ENCODE peak calls at places on chromosome 16, in five cellular contexts. X is IMR-90, S is GM12878, D is GM12865, O is neural crest cell. Q is an unnamed sample.

GRCh38 chr16:81486555-81487061 is 42.0 kb downstream of the CMIP start:
- DNase-seq in S (no peak), X (peak; percentile 28), D (no peak), O (no peak), Q (no peak)

GRCh38 chr16:31219154-31219741 is 2.3 kb upstream of the PYDC1 start:
- DNase-seq in O (no peak), S (no peak), X (no peak), D (no peak), Q (peak; percentile 6)

GRCh38 chr16:78195868-78196267 is 96.4 kb downstream of the WWOX start:
- DNase-seq in X (no peak), D (no peak), S (no peak), O (no peak), Q (no peak)

GRCh38 chr16:16041196-16041892 is 91.9 kb downstream of the ABCC1 start:
- DNase-seq in O (no peak), S (no peak), X (no peak), D (no peak), Q (no peak)

GRCh38 chr16:69410285-69410990 is 14.0 kb upstream of the CYB5B start:
- DNase-seq in S (no peak), O (no peak), D (no peak), X (peak; percentile 83), Q (no peak)

GRCh38 chr16:70151941-70152509 is 21.6 kb upstream of the CLEC18C start:
- DNase-seq in S (no peak), D (no peak), O (no peak), X (no peak), Q (peak; percentile 7)

GRCh38 chr16:84686702-84687298 is 13.0 kb upstream of the USP10 start:
- DNase-seq in D (peak; percentile 46), X (no peak), S (no peak), O (no peak), Q (peak; percentile 6)

GRCh38 chr16:10078541-10078949 is 103.7 kb downstream of the GRIN2A start:
- DNase-seq in X (no peak), S (no peak), O (peak; percentile 2), D (no peak), Q (no peak)

GRCh38 chr16:89918453-89919347 is at the start of gene MC1R:
- DNase-seq in O (peak; percentile 59), D (peak; percentile 58), X (peak; percentile 21), S (no peak), Q (peak; percentile 74)

GRCh38 chr16:73890524-73891500 is 405.8 kb upstream of the PSMD7 start:
- DNase-seq in D (peak; percentile 6), S (no peak), X (peak; percentile 4), O (peak; percentile 5), Q (no peak)

GRCh38 chr16:20774703-20775362 is 11.0 kb downstream of the ACSM3 start:
- DNase-seq in X (peak; percentile 53), D (peak; percentile 80), S (peak; percentile 9), O (peak; percentile 58), Q (peak; percentile 49)

GRCh38 chr16:67173808-67174705 is 3.7 kb downstream of the NOL3 start:
- DNase-seq in O (peak; percentile 65), S (no peak), D (peak; percentile 73), X (peak; percentile 76), Q (peak; percentile 80)

GRCh38 chr16:22008215-22009142 is 568 bp downstream of the MOSMO start:
- DNase-seq in S (no peak), D (no peak), O (peak; percentile 36), X (no peak), Q (no peak)

DNA sequence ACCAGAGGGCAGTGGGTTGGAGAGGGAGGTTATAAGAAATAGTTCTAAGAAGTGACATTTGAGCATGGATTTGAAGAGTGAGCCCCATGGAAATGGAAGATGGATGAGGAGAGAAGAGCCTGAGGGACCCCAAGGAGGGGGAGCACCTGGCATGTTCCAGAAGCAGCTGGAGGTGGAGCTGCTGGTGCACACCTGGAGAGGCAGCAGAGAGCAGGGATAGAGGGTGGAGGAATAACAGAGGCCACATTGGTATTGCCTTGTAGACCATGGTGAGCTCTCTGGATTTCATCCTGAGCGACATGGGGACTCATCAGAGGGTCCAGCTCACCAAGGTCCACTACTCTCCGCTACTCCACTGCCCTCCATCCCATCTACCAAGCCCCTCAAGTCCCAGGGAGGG is 22.3 kb upstream of the KDM8 start:
- DNase-seq in D (no peak), S (no peak), X (no peak), O (no peak), Q (no peak)
- TF ChIP-seq CTCF in D (peak; percentile 26), S (peak; percentile 35), X (no peak), O (no peak), Q (no peak)

GRCh38 chr16:57479422-57480126 is 6.7 kb downstream of the DOK4 start:
- DNase-seq in D (no peak), O (no peak), S (no peak), X (peak; percentile 54), Q (no peak)
- TF ChIP-seq CTCF in D (no peak), O (no peak), S (no peak), X (no peak), Q (no peak)

GRCh38 chr16:53865492-53865863 is 161.5 kb downstream of the FTO start:
- DNase-seq in O (no peak), D (peak; percentile 28), S (peak; percentile 32), X (no peak), Q (peak; percentile 22)
- TF ChIP-seq CTCF in O (no peak), D (no peak), S (no peak), X (no peak), Q (no peak)

GRCh38 chr16:59339871-59340270 is 605.8 kb upstream of the GOT2 start:
- DNase-seq in X (no peak), S (no peak), O (no peak), D (no peak), Q (no peak)

GRCh38 chr16:59342669-59343068 is 608.6 kb upstream of the GOT2 start:
- DNase-seq in S (no peak), O (no peak), X (no peak), D (no peak), Q (no peak)

DNA sequence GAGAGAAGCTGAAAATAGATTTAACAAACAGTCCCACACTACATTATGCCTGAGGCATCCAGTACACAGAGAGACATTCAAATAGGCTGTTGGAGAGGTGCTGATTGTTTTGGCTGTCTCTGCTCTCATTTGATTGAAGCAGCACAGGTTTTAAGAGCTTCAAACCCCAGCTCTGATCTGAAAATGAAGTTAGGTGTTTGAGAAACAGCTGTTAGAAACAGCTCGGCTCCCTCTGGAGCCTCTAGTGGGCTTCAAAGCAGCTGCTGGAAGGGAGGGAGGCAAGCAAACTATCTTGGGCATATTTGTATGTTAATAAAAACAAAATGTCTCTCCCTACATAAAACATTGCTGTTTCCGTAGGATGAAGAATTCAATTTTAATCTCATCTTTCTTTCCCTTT is 607.3 kb upstream of the GOT2 start:
- DNase-seq in S (no peak), D (no peak), X (no peak), O (no peak), Q (no peak)
- TF ChIP-seq CTCF in S (no peak), D (no peak), X (no peak), O (peak; percentile 22), Q (no peak)

GRCh38 chr16:88059701-88060386 is 108.6 kb downstream of the BANP start:
- DNase-seq in X (no peak), O (no peak), S (no peak), D (no peak), Q (no peak)

GRCh38 chr16:88062341-88062861 is 111.2 kb downstream of the BANP start:
- DNase-seq in D (no peak), O (no peak), S (no peak), X (peak; percentile 78), Q (no peak)

GRCh38 chr16:88061346-88062110 is 110.3 kb downstream of the BANP start:
- DNase-seq in X (no peak), D (no peak), S (no peak), O (no peak), Q (no peak)

GRCh38 chr16:88058817-88059216 is 107.6 kb downstream of the BANP start:
- DNase-seq in S (no peak), O (no peak), X (no peak), D (no peak), Q (no peak)

DNA sequence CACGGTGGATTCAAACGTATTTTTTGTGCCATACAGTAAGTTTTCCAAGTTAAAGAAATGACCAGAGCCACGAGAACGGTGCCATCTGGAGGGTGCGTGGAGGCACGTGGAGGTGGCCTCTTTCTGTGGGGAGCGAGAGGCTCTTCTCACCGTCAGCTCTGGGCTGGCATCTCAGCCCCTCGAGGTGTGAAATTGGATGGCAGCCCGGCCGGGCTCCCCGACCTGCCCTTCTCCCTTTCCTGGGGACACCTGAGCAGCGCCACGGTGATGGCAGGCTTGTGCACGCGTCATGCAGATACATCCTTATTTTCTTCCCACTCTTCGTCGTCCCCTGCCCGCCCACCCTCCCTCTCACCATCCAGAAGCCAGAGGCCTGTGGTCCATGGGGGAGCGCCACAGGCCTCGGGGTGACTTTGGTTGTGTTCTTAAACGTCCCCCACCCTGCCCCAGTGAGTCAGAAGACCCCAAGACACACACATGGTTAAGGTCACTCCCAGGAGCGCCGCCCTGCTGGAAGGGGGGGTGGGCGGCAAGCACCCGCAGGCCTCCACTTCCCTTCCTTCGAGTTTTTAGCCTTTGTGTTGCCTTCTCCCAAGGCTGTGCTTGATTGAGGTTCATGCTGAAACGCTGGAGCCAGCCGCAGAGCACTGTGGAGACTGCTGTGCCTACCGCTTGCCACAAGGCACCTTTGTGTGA is 109.4 kb downstream of the BANP start:
- DNase-seq in X (no peak), D (no peak), S (no peak), O (no peak), Q (no peak)
- TF ChIP-seq CTCF in X (no peak), D (no peak), S (no peak), O (no peak), Q (no peak)

GRCh38 chr16:17970816-17971291 is 365.7 kb downstream of the NPIPA8 start:
- DNase-seq in X (no peak), D (no peak), S (no peak), O (no peak), Q (no peak)
- TF ChIP-seq CTCF in X (no peak), D (no peak), S (peak; percentile 1), O (peak; percentile 34), Q (no peak)

GRCh38 chr16:11946433-11946832 is 4.6 kb upstream of the NPIPB2 start:
- DNase-seq in S (no peak), O (no peak), X (no peak), D (no peak), Q (no peak)

GRCh38 chr16:11948819-11949218 is 7.0 kb upstream of the NPIPB2 start:
- DNase-seq in D (no peak), O (no peak), S (no peak), X (no peak), Q (no peak)

DNA sequence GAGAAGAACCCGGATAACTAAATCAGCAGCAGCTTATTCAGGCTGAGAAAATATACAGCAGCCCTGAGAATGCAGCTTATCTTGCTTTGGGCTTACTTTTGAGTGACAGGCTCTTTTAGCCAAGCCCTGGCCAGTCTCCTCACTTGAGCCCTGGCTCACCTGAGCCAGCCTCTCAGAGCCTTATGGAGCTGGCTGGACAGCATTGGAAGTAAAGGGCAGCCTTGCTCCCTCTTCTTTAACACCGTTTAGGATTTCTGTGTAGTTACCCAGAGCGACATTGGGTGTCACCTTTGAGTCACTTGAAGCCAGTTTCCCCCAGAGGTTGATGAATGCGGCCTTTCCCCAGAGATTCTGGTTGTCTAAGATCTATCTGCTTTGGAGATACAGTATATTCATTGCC is 7.7 kb upstream of the NPIPB2 start:
- DNase-seq in D (peak; percentile 82), X (peak; percentile 47), O (peak; percentile 8), S (no peak), Q (peak; percentile 77)
- TF ChIP-seq CTCF in D (peak; percentile 73), X (peak; percentile 57), O (peak; percentile 64), S (peak; percentile 82), Q (peak; percentile 66)

GRCh38 chr16:66152841-66153525 is 213.5 kb upstream of the CDH5 start:
- DNase-seq in O (no peak), D (peak; percentile 18), X (peak; percentile 89), S (no peak), Q (no peak)
- TF ChIP-seq CTCF in O (no peak), D (no peak), X (no peak), S (no peak), Q (no peak)